ENCODE peak calls at places on chromosomes 6 and 20, in nine cellular contexts. J is mucosa of descending colon, Y is epithelial cell of esophagus, D is heart right ventricle, M is progenitor cell of endocrine pancreas, A is PC-9, H is HFF-Myc, X is upper lobe of left lung, O is dorsolateral prefrontal cortex. N is an unnamed sample.

GRCh38 chr6:44161997-44162338 is 3.3 kb downstream of the CAPN11 start:
- DNase-seq in A (no peak), X (no peak), Y (peak; percentile 76), J (no peak), O (no peak), D (no peak), H (no peak), M (no peak), N (no peak)

GRCh38 chr6:27870486-27870885 is 41.7 kb downstream of the OR2B2 start:
- DNase-seq in D (no peak), H (no peak), J (no peak), X (no peak), M (no peak), O (no peak), Y (no peak), A (no peak), N (no peak)

GRCh38 chr20:19786311-19786710 is 28.3 kb downstream of the RIN2 start:
- DNase-seq in A (peak; percentile 60), D (peak; percentile 35), J (peak; percentile 50), Y (peak; percentile 82), O (no peak), M (no peak), H (peak; percentile 79), X (no peak), N (peak; percentile 59)

GRCh38 chr20:6053064-6053775 is 640 bp downstream of the LRRN4 start:
- DNase-seq in M (no peak), A (no peak), X (no peak), J (no peak), O (no peak), Y (no peak), D (no peak), H (no peak), N (no peak)

GRCh38 chr6:135280375-135281136 is 99.4 kb downstream of the MYB start:
- DNase-seq in X (no peak), A (peak; percentile 58), D (no peak), J (no peak), H (peak; percentile 22), O (no peak), Y (no peak), M (no peak), N (no peak)

GRCh38 chr6:123519191-123519510 is 117.6 kb downstream of the TRDN start:
- DNase-seq in J (no peak), X (no peak), H (no peak), A (no peak), M (no peak), O (peak; percentile 45), Y (no peak), D (peak; percentile 78), N (peak; percentile 85)

GRCh38 chr20:54668271-54669053 is 193.1 kb downstream of the DOK5 start:
- DNase-seq in O (no peak), A (no peak), M (peak; percentile 64), X (peak; percentile 27), Y (peak; percentile 36), J (no peak), D (no peak), H (no peak), N (no peak)

GRCh38 chr6:157613011-157613522 is 210.0 kb upstream of the SNX9 start:
- DNase-seq in D (no peak), X (no peak), H (no peak), M (no peak), O (no peak), Y (peak; percentile 92), A (peak; percentile 90), J (no peak), N (no peak)

GRCh38 chr20:4449977-4450715 is 271.6 kb upstream of the PRND start:
- DNase-seq in A (no peak), O (no peak), D (no peak), X (no peak), H (no peak), J (no peak), Y (peak; percentile 68), M (no peak), N (no peak)

GRCh38 chr20:45902199-45902701 is 9.7 kb downstream of the PLTP start:
- DNase-seq in M (no peak), O (no peak), Y (no peak), A (no peak), D (no peak), J (no peak), H (no peak), X (no peak), N (no peak)

GRCh38 chr6:129309154-129309553 is 400.8 kb downstream of the ARHGAP18 start:
- DNase-seq in H (no peak), O (no peak), A (no peak), M (no peak), X (no peak), J (no peak), Y (no peak), D (no peak), N (no peak)

GRCh38 chr20:48236001-48236400 is 450.7 kb upstream of the SULF2 start:
- DNase-seq in O (no peak), A (no peak), D (no peak), J (no peak), Y (no peak), M (no peak), X (no peak), H (no peak), N (no peak)

GRCh38 chr6:149194815-149195558 is 122.5 kb upstream of the TAB2 start:
- DNase-seq in X (no peak), O (no peak), M (no peak), A (no peak), J (no peak), Y (no peak), H (no peak), D (no peak), N (no peak)

GRCh38 chr6:53302678-53303360 is 45.9 kb downstream of the ELOVL5 start:
- DNase-seq in H (peak; percentile 43), D (no peak), J (no peak), O (no peak), Y (peak; percentile 88), M (no peak), X (no peak), A (peak; percentile 92), N (no peak)

GRCh38 chr20:63898882-63899558 is 4.1 kb downstream of the DNAJC5 start:
- DNase-seq in J (no peak), M (no peak), H (no peak), D (no peak), O (no peak), Y (no peak), A (no peak), X (no peak), N (no peak)

GRCh38 chr20:10185741-10186558 is 32.7 kb upstream of the SNAP25 start:
- DNase-seq in J (no peak), A (no peak), D (no peak), H (no peak), Y (peak; percentile 88), M (no peak), O (no peak), X (no peak), N (no peak)

GRCh38 chr20:47670913-47671312 is 114.4 kb downstream of the SULF2 start:
- DNase-seq in D (no peak), X (no peak), Y (no peak), A (no peak), J (no peak), O (no peak), H (no peak), M (no peak), N (no peak)

GRCh38 chr20:60057866-60058807 is 99.9 kb downstream of the CDH26 start:
- DNase-seq in O (no peak), A (no peak), X (peak; percentile 53), H (no peak), Y (peak; percentile 11), D (peak; percentile 57), M (no peak), J (peak; percentile 34), N (peak; percentile 42)

DNA sequence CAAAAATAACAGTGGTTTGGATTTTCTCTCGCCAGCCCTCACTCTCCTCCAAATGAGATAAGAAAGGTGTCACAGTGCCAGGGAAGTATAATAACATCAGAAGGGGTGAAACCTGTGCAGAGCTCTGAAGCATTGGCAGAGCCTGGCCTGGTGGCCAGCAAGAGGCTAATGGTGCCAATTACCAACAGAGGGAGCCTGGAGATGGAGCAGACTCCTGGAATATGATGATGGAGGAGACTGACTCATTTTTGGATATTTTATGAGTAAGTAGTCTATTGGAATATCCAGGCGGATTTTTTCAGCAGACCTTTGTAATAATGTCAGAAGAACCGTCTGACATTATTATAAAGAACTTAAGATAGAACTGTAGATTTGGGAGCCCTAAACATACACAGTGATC is 442.6 kb upstream of the MARCKS start:
- DNase-seq in A (peak; percentile 66), X (no peak), H (peak; percentile 37), D (no peak), O (no peak), Y (peak; percentile 83), J (no peak), M (no peak), N (no peak)
- TF ChIP-seq CTCF in A (peak; percentile 67), X (peak; percentile 12), H (peak; percentile 68), D (peak; percentile 13), O (peak; percentile 44), Y (peak; percentile 84), J (peak; percentile 28), M (peak; percentile 22), N (peak; percentile 68)

GRCh38 chr6:79089552-79090404 is 11.7 kb upstream of the PHIP start:
- DNase-seq in J (no peak), M (no peak), A (no peak), H (no peak), D (no peak), X (no peak), Y (no peak), O (no peak), N (no peak)
- TF ChIP-seq CTCF in J (no peak), M (no peak), A (no peak), H (no peak), D (no peak), X (no peak), Y (no peak), O (no peak), N (no peak)

GRCh38 chr6:63351995-63352586 is 32.3 kb upstream of the LGSN start:
- DNase-seq in Y (peak; percentile 71), M (no peak), D (no peak), X (no peak), J (no peak), O (no peak), A (peak; percentile 51), H (peak; percentile 38), N (no peak)
- TF ChIP-seq CTCF in Y (peak; percentile 43), M (peak; percentile 22), D (peak; percentile 6), X (peak; percentile 41), J (no peak), O (peak; percentile 66), A (peak; percentile 67), H (peak; percentile 26), N (peak; percentile 41)

DNA sequence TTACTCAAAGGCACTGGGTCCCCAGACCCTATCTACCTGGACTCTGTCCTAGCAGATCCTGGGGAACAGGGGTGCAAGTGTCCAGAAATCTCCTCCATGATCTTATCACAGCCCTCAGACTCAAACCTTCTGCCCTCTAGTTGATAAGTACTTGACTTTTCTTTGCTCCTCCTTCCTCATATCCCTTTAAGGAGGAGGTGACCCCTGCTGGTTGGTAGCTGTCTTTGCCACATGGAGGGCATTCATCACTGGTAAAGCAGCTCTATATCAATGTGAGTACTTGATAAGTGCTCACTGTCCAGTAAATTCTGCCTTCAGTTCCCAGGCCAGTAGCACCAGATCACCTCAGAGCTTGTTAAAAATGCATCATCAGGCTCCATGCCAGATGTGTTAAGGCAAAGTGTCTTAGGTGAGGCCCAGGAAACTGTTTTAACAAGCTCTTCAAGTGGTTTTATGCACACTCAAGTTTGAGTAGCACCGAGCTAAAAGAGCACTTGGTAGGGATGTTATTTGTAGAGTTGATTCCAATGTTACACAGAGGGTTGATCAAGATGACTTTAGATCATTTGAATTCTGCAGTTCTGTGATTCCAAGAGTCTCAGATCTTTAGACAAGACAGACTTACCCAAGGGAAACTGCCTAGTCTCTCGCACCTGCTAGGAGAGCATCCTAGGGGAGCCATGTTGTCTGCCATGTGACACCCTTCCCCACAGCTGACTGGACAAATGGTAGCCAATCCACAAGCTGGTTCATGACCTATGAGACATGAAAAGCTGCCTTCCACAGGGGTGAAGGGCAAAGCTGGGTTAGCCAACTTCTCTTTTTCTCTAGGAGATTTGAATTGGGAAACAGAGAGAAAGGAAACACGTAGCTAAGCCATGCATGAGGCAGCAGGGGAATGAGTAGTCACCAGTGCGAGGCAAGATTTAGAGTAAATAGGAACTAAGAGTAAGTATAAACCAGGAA is 18.6 kb downstream of the TREML2 start:
- DNase-seq in A (peak; percentile 62), Y (peak; percentile 83), J (no peak), O (no peak), H (peak; percentile 12), D (no peak), M (no peak), X (no peak), N (no peak)
- TF ChIP-seq CTCF in A (peak; percentile 68), Y (peak; percentile 94), J (peak; percentile 25), O (peak; percentile 20), H (peak; percentile 68), D (no peak), M (peak; percentile 70), X (peak; percentile 59), N (peak; percentile 57)